ENCODE peak calls at places on chromosomes 11 and 22, in nine cellular contexts. D is neural progenitor cell; V is left lung; T is effector memory CD4-positive, alpha-beta T cell; W is astrocyte of the spinal cord; Q is GM23338; F is AG09309; C is thoracic aorta; S is foreskin fibroblast. U is an unnamed sample.

GRCh38 chr11:15107730-15108515 is 6.8 kb upstream of the INSC start:
- DNase-seq in D (no peak), V (no peak), T (no peak), W (peak; percentile 19), Q (no peak), F (no peak), C (no peak), S (peak; percentile 40), U (no peak)

GRCh38 chr22:46462726-46463371 is 74.6 kb downstream of the CELSR1 start:
- DNase-seq in D (no peak), V (peak; percentile 47), T (no peak), W (peak; percentile 52), Q (no peak), F (peak; percentile 34), C (no peak), S (peak; percentile 28), U (no peak)

GRCh38 chr11:30333405-30333804 is 10.5 kb downstream of the ARL14EP start:
- DNase-seq in D (peak; percentile 15), V (no peak), T (no peak), W (no peak), Q (peak; percentile 55), F (no peak), C (no peak), S (peak; percentile 7), U (no peak)

GRCh38 chr11:11391796-11392195 is 38.7 kb upstream of the CSNK2A3 start:
- DNase-seq in D (no peak), V (no peak), T (no peak), W (peak; percentile 86), Q (no peak), F (peak; percentile 62), C (peak; percentile 45), S (peak; percentile 81), U (peak; percentile 44)

GRCh38 chr11:69539416-69540117 is 58.1 kb downstream of the LINC01488 start:
- DNase-seq in D (no peak), V (peak; percentile 77), T (no peak), W (no peak), Q (no peak), F (no peak), C (no peak), S (no peak), U (no peak)

GRCh38 chr22:17501679-17502285 is 61.5 kb upstream of the SLC25A18 start:
- DNase-seq in D (peak; percentile 67), V (no peak), T (no peak), W (peak; percentile 73), Q (peak; percentile 81), F (peak; percentile 20), C (no peak), S (peak; percentile 21), U (peak; percentile 26)

GRCh38 chr11:132028380-132029240 is 658.2 kb downstream of the NTM start:
- DNase-seq in D (peak; percentile 36), V (no peak), T (no peak), W (peak; percentile 63), Q (peak; percentile 72), F (no peak), C (no peak), S (no peak), U (peak; percentile 36)

GRCh38 chr22:19275919-19276600 is 15.5 kb downstream of the CLTCL1 start:
- DNase-seq in D (no peak), V (no peak), T (no peak), W (no peak), Q (no peak), F (no peak), C (no peak), S (no peak), U (no peak)

GRCh38 chr11:7019500-7020182 is 505 bp downstream of the ZNF214 start:
- DNase-seq in D (peak; percentile 67), V (peak; percentile 84), T (no peak), W (peak; percentile 2), Q (peak; percentile 60), F (no peak), C (no peak), S (peak; percentile 10), U (no peak)

GRCh38 chr11:122723576-122723975 is 68.1 kb downstream of the UBASH3B start:
- DNase-seq in D (no peak), V (no peak), T (no peak), W (peak; percentile 75), Q (no peak), F (no peak), C (no peak), S (no peak), U (no peak)

GRCh38 chr11:96073536-96073935 is 149.6 kb upstream of the MTMR2 start:
- DNase-seq in D (no peak), V (no peak), T (no peak), W (no peak), Q (no peak), F (no peak), C (no peak), S (no peak), U (no peak)

GRCh38 chr11:15972838-15973237 is 383.5 kb downstream of the SOX6 start:
- DNase-seq in D (no peak), V (no peak), T (no peak), W (no peak), Q (peak; percentile 62), F (no peak), C (no peak), S (no peak), U (no peak)

GRCh38 chr11:71488086-71488967 is 35.3 kb downstream of the NADSYN1 start:
- DNase-seq in D (no peak), V (no peak), T (no peak), W (peak; percentile 36), Q (peak; percentile 9), F (no peak), C (no peak), S (peak; percentile 5), U (peak; percentile 17)

GRCh38 chr11:13487661-13488030 is 8.2 kb downstream of the PTH start:
- DNase-seq in D (peak; percentile 28), V (no peak), T (peak; percentile 5), W (no peak), Q (peak; percentile 75), F (no peak), C (no peak), S (no peak), U (no peak)

DNA sequence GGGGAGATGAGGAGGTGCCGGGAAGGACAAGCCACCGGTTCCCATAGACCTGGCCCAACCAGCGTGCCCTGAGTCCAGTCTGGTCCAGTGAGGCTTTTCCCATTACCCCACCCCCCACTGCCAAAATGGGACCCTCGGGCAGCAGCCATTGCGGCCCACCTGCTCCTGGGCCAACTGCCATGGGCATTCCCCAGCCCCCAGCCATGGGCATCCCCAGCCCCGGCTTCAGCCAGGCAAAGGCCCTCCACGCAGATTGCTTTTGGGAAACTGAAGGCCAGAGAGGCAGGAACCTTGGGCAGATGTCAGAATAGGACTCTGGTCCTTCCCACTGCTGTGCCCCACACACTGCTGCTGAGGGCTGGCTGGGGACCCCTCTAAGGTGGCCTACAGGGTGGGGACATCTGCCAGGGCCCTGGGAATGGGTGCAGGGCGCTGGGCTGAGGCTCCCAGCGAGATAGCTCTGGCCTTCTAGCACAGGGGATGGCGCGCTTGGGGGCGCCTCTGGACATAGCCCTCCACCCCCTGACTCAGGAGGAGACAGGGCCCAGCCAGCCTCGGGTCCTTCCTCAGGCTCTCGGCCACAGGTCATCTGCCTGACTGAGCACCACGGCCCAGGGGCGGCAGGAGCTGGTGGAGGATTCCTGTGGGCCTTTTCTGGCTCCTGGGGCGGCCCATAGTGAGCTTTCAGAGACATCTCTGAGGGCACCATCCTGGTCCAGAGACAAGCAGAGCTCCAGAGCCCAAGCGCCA is 4.9 kb downstream of the PIM3 start:
- DNase-seq in D (peak; percentile 2), V (peak; percentile 84), T (no peak), W (no peak), Q (no peak), F (no peak), C (no peak), S (no peak), U (no peak)
- H3K4me3 ChIP-seq in D (no peak overlapping the region), V (peak overlapping the region; percentile 100), T (no peak overlapping the region), W (no peak overlapping the region), Q (no peak overlapping the region), F (no peak overlapping the region), C (no peak overlapping the region), S (no peak overlapping the region), U (no peak overlapping the region)

GRCh38 chr11:134069426-134069921 is 602 bp downstream of the JAM3 start:
- DNase-seq in D (peak; percentile 71), V (peak; percentile 69), T (no peak), W (peak; percentile 22), Q (peak; percentile 70), F (no peak), C (no peak), S (no peak), U (no peak)
- H3K4me3 ChIP-seq in D (peak overlapping the region; percentile 87), V (peak overlapping the region; percentile 54), T (peak overlapping the region; percentile 61), W (peak overlapping the region; percentile 78), Q (peak overlapping the region; percentile 87), F (peak overlapping the region; percentile 74), C (peak overlapping the region; percentile 88), S (peak overlapping the region; percentile 76), U (peak overlapping the region; percentile 83)

DNA sequence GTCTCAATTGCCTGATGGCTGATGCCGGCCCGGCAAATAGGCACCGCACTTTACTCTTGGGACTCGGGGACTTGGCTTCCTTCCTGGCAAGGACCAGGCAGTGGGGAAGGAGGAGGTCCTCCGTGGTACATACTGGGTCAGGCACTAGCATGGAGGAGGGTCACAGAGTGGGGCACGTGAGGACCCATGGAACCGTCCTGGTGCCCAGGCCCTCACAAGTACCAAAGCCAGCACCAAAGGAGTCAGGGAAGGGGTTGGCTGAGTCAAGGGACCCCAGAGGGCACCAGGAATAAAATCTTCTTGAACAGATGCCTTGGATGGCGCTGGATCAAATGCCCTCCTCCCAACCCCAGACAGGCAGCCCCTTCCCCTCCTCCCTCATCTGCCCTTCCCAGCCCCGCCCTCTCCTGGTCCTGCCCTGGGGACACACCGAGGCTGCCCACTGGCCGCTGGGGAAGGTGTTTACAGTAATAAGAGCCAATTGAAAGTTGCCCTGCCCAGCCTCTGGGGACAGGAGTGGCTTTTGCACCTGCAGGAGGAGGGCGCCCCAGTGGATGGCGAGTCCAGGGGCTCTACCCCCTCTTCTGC is 5.6 kb upstream of the CARNS1 start:
- DNase-seq in D (peak; percentile 67), V (no peak), T (no peak), W (no peak), Q (peak; percentile 94), F (no peak), C (no peak), S (no peak), U (no peak)
- H3K4me3 ChIP-seq in D (no peak overlapping the region), V (no peak overlapping the region), T (peak overlapping the region; percentile 53), W (no peak overlapping the region), Q (no peak overlapping the region), F (no peak overlapping the region), C (no peak overlapping the region), S (no peak overlapping the region), U (no peak overlapping the region)

DNA sequence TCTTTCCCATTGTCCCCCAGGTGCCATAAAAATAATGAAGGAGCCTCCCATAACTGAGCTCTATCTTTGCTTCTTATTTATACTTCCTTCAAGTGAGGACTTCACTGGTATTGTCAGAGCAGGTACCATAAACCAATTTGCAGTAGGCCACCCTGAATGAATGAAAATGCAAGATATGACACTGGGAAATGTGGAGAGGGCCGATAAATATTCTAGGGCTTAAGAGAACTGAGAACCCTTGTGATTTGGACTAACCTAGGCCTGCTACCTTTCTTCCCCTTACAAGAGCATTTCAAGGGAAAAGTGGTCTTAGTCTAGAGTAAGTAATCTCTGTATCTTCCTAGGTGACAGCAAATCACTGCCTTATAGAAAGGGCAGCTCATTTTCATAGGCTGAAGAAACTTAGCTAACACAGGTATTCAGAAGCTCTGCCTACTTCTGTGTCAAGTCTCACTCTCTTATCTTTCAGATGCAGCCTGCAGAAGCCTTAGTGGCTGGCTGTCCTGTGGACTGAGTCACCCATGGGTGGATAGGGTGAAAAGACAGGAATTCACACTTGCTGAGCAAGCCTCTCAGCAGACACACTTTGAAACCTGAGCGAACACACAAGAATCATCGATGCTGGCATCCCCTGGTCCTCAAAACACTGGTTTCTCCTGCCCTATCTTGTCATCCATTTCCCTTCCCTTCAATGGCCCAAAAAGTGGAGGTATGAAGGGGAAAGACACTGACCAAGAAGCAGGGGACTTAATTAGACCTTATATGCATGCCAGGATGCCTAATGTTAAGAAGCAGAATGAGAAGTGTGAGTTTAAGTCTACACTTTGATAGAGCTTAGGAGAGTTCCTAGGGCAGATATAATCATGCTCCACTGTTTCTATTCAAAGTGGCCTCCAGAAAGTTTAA is 15.2 kb downstream of the NRIP3 start:
- DNase-seq in D (no peak), V (no peak), T (no peak), W (peak; percentile 24), Q (no peak), F (no peak), C (no peak), S (peak; percentile 61), U (no peak)
- H3K4me3 ChIP-seq in D (no peak overlapping the region), V (no peak overlapping the region), T (no peak overlapping the region), W (no peak overlapping the region), Q (no peak overlapping the region), F (no peak overlapping the region), C (no peak overlapping the region), S (no peak overlapping the region), U (no peak overlapping the region)

U was measured in skeletal muscle cell.